ENCODE peak calls at places on chromosomes 16 and 17, in four cellular contexts. R, Q, S and H are unnamed samples.
A peak's percentile ranks its signal among the peaks of the same experiment; 100 is the strongest.

GRCh38 chr17:75088902-75089417 is 1.2 kb downstream of the SLC16A5 start:
- DNase-seq in S (no peak), Q (no peak), R (no peak), H (no peak)

GRCh38 chr16:28974007-28974436 is 556 bp upstream of the SPNS1 start:
- DNase-seq in S (no peak), Q (no peak), R (peak; percentile 74), H (peak; percentile 63)

GRCh38 chr16:84175351-84176081 is 11.3 kb downstream of the TAF1C start:
- DNase-seq in Q (peak; percentile 40), S (peak; percentile 49), R (peak; percentile 62), H (peak; percentile 79)

GRCh38 chr17:61805399-61805798 is 57.9 kb downstream of the BRIP1 start:
- DNase-seq in S (no peak), R (peak; percentile 53), Q (no peak), H (no peak)

GRCh38 chr17:34610506-34610905 is 31.1 kb downstream of the TMEM132E start:
- DNase-seq in S (no peak), Q (no peak), R (no peak), H (no peak)

GRCh38 chr17:55463600-55463999 is 42.0 kb upstream of the MMD start:
- DNase-seq in Q (no peak), R (no peak), S (no peak), H (no peak)

GRCh38 chr16:83356266-83356665 is 451.5 kb upstream of the HSBP1 start:
- DNase-seq in S (no peak), R (peak; percentile 73), Q (no peak), H (peak; percentile 9)

GRCh38 chr16:15811416-15811777 is 45.4 kb downstream of the MYH11 start:
- DNase-seq in S (no peak), R (no peak), Q (no peak), H (no peak)

GRCh38 chr16:5509794-5510193 is 412.2 kb upstream of the EEF2KMT start:
- DNase-seq in S (no peak), Q (no peak), R (no peak), H (no peak)

GRCh38 chr16:85681255-85681654 is 7.5 kb downstream of the GINS2 start:
- DNase-seq in Q (no peak), S (no peak), R (no peak), H (no peak)

GRCh38 chr17:17888821-17889220 is 52.0 kb upstream of the SREBF1 start:
- DNase-seq in R (no peak), Q (no peak), S (no peak), H (no peak)

GRCh38 chr17:48351916-48352332 is 78.1 kb downstream of the SKAP1 start:
- DNase-seq in S (no peak), Q (no peak), R (peak; percentile 76), H (no peak)

GRCh38 chr16:12311309-12311708 is 334.8 kb downstream of the SNX29 start:
- DNase-seq in S (no peak), Q (no peak), R (peak; percentile 14), H (no peak)

GRCh38 chr17:5788266-5788900 is 204.1 kb upstream of the NLRP1 start:
- DNase-seq in S (no peak), R (peak; percentile 11), Q (no peak), H (no peak)

GRCh38 chr17:79983456-79983855 is 52.2 kb downstream of the TBC1D16 start:
- DNase-seq in R (no peak), Q (no peak), S (no peak), H (no peak)

GRCh38 chr17:82937411-82938371 is 97.9 kb upstream of the ZNF750 start:
- DNase-seq in R (no peak), S (no peak), Q (no peak), H (no peak)

GRCh38 chr16:50371936-50372595 is 3.3 kb upstream of the BRD7 start:
- DNase-seq in Q (no peak), S (no peak), R (peak; percentile 45), H (peak; percentile 20)